ENCODE peak calls at places on chromosomes 16 and 17, in nine cellular contexts. M is fibroblast of villous mesenchyme; E is stimulated activated CD4-positive, alpha-beta T cell treated with anti-CD3 and anti-CD28 coated beads, Interleukin-15, amount 100 ng/mL, for 24 hours; R is AML-193; H is astrocyte of the hippocampus; G is fibroblast of pulmonary artery; V is CD4-positive, CD25-positive, alpha-beta regulatory T cell; U is T-helper 2 cell; D is omental fat pad. O is an unnamed sample.

GRCh38 chr16:58129097-58129936 is at the start of gene CFAP20:
- DNase-seq in E (peak), H (peak), G (peak), U (peak), M (peak), V (peak), D (peak), R (peak), O (peak)

GRCh38 chr16:3121843-3122467 is 9.6 kb downstream of the ZNF205 start:
- DNase-seq in G (peak), M (no peak), R (no peak), E (no peak), V (no peak), U (no peak), H (no peak), D (no peak), O (no peak)

GRCh38 chr16:25838724-25839186 is 147.0 kb downstream of the HS3ST4 start:
- DNase-seq in H (peak), M (peak), E (peak), V (no peak), G (peak), R (peak), D (no peak), U (peak), O (peak)

GRCh38 chr16:73396556-73396955 is 348.6 kb upstream of the ZFHX3 start:
- DNase-seq in D (no peak), R (no peak), G (no peak), U (no peak), M (no peak), E (no peak), V (no peak), H (no peak), O (no peak)

GRCh38 chr17:65415991-65416390 is 145.5 kb downstream of the AXIN2 start:
- DNase-seq in M (no peak), V (no peak), U (no peak), R (no peak), E (no peak), H (no peak), G (no peak), D (no peak), O (no peak)

GRCh38 chr17:71409137-71409536 is 711.7 kb upstream of the SOX9 start:
- DNase-seq in H (no peak), R (no peak), G (no peak), M (no peak), D (no peak), V (no peak), U (no peak), E (no peak), O (no peak)

GRCh38 chr16:20359997-20360396 is 7.5 kb upstream of the UMOD start:
- DNase-seq in U (no peak), G (no peak), V (no peak), D (no peak), E (peak), R (no peak), M (no peak), H (no peak), O (no peak)

GRCh38 chr16:55039931-55040330 is 109.3 kb downstream of the IRX5 start:
- DNase-seq in H (no peak), V (no peak), E (no peak), D (no peak), U (no peak), G (no peak), M (no peak), R (no peak), O (no peak)

GRCh38 chr16:75702247-75702646 is 986 bp upstream of the DUXB start:
- DNase-seq in M (peak), E (no peak), R (no peak), H (no peak), G (no peak), D (no peak), U (no peak), V (no peak), O (peak)

GRCh38 chr17:41965694-41966375 is 760 bp upstream of the CNP start:
- DNase-seq in V (peak), R (peak), G (no peak), H (peak), D (no peak), E (peak), M (peak), U (peak), O (peak)

GRCh38 chr16:73205153-73205549 is 157.2 kb upstream of the ZFHX3 start:
- DNase-seq in G (no peak), H (no peak), R (no peak), U (no peak), M (no peak), E (no peak), V (no peak), D (no peak), O (no peak)

GRCh38 chr16:800834-801488 is 427 bp upstream of the GNG13 start:
- DNase-seq in R (no peak), U (no peak), M (no peak), E (no peak), G (no peak), H (no peak), D (no peak), V (no peak), O (no peak)

GRCh38 chr16:397736-398332 is 835 bp downstream of the NME4 start:
- DNase-seq in M (peak), R (peak), G (peak), E (peak), U (no peak), D (no peak), V (no peak), H (peak), O (peak)

GRCh38 chr17:19295478-19296200 is 58.5 kb downstream of the EPN2 start:
- DNase-seq in E (no peak), D (no peak), M (peak), R (no peak), U (no peak), V (no peak), H (no peak), G (no peak), O (no peak)

GRCh38 chr16:70751593-70751992 is 49.4 kb downstream of the VAC14 start:
- DNase-seq in H (no peak), R (no peak), G (no peak), M (no peak), V (no peak), U (no peak), D (no peak), E (no peak), O (no peak)

GRCh38 chr17:43482103-43483012 is 1.4 kb upstream of the DHX8 start:
- DNase-seq in V (no peak), H (no peak), M (no peak), G (no peak), E (no peak), U (no peak), D (no peak), R (no peak), O (no peak)

GRCh38 chr17:21215935-21216334 is 2.0 kb upstream of the TMEM11 start:
- DNase-seq in E (no peak), H (peak), V (no peak), D (no peak), R (no peak), M (peak), G (peak), U (no peak), O (peak)

GRCh38 chr16:23784811-23785447 is 30.1 kb downstream of the CHP2 start:
- DNase-seq in E (no peak), M (peak), R (no peak), U (no peak), G (peak), D (no peak), V (no peak), H (no peak), O (peak)

GRCh38 chr17:75517277-75517865 is 1.0 kb downstream of the TSEN54 start:
- DNase-seq in D (no peak), R (peak), H (peak), G (no peak), U (peak), V (no peak), M (no peak), E (peak), O (no peak)

GRCh38 chr16:79316004-79316458 is 284.5 kb downstream of the MAF start:
- DNase-seq in E (peak), M (no peak), D (no peak), R (no peak), H (no peak), V (no peak), U (no peak), G (no peak), O (no peak)

GRCh38 chr17:2709173-2709661 is 2.3 kb downstream of the CLUH start:
- DNase-seq in H (no peak), G (no peak), V (no peak), R (peak), E (no peak), M (no peak), U (no peak), D (no peak), O (no peak)

GRCh38 chr17:71966459-71967313 is 154.1 kb upstream of the SOX9 start:
- DNase-seq in H (peak), G (no peak), R (no peak), M (no peak), U (no peak), E (no peak), D (no peak), V (no peak), O (no peak)

O was measured in iris pigment epithelial cell.